ENCODE peak calls at places on chromosomes 4 and X, in seven cellular contexts. T is NB4, S is neural crest cell, X is tibial artery, A is B cell, B is left ventricle myocardium inferior, K is cardiac muscle cell. L is an unnamed sample.

GRCh38 chr4:4387531-4388311 is 819 bp downstream of the NSG1 start:
- DNase-seq in T (no peak), S (no peak), X (no peak), A (no peak), B (no peak), K (peak), L (no peak)

GRCh38 chr4:184408021-184408710 is 66.2 kb downstream of the IRF2 start:
- DNase-seq in T (no peak), S (no peak), X (no peak), A (no peak), B (no peak), K (peak), L (peak)

GRCh38 chrX:22186165-22186564 is 86.5 kb upstream of the CBLL2 start:
- DNase-seq in T (no peak), S (no peak), X (no peak), A (no peak), B (no peak), K (no peak), L (no peak)

GRCh38 chr4:183175631-183176232 is 76.7 kb downstream of the WWC2 start:
- DNase-seq in T (no peak), S (no peak), X (no peak), A (no peak), B (no peak), K (peak), L (peak)

GRCh38 chr4:26821677-26822503 is 38.8 kb upstream of the STIM2 start:
- DNase-seq in T (peak), S (no peak), X (no peak), A (no peak), B (no peak), K (no peak), L (no peak)

GRCh38 chrX:35392232-35392631 is 405.9 kb upstream of the MAGEB16 start:
- DNase-seq in T (no peak), S (no peak), X (no peak), A (no peak), B (no peak), K (no peak), L (no peak)

GRCh38 chr4:53941331-53941730 is 123.1 kb downstream of the CHIC2 start:
- DNase-seq in T (no peak), S (no peak), X (no peak), A (no peak), B (no peak), K (no peak), L (no peak)

GRCh38 chr4:170035231-170035630 is 9.0 kb upstream of the MFAP3L start:
- DNase-seq in T (no peak), S (no peak), X (no peak), A (no peak), B (no peak), K (no peak), L (no peak)

GRCh38 chrX:11196476-11196875 is 85.3 kb downstream of the HCCS start:
- DNase-seq in T (no peak), S (no peak), X (no peak), A (no peak), B (no peak), K (no peak), L (peak)

GRCh38 chr4:155047755-155048154 is 160.7 kb upstream of the NPY2R start:
- DNase-seq in T (no peak), S (no peak), X (no peak), A (no peak), B (no peak), K (peak), L (peak)

GRCh38 chrX:73916931-73917657 is 354.1 kb downstream of the CHIC1 start:
- DNase-seq in T (peak), S (no peak), X (no peak), A (no peak), B (no peak), K (peak), L (peak)

GRCh38 chr4:183763990-183764754 is 105.1 kb downstream of the TRAPPC11 start:
- DNase-seq in T (no peak), S (no peak), X (no peak), A (no peak), B (peak), K (no peak), L (no peak)

GRCh38 chr4:121212801-121213200 is 48.7 kb upstream of the TNIP3 start:
- DNase-seq in T (no peak), S (no peak), X (no peak), A (no peak), B (no peak), K (no peak), L (no peak)

GRCh38 chrX:51860679-51861078 is 32.7 kb upstream of the MAGED1 start:
- DNase-seq in T (peak), S (peak), X (no peak), A (no peak), B (no peak), K (peak), L (no peak)

GRCh38 chr4:68175562-68176155 is 46.0 kb upstream of the TMPRSS11F start:
- DNase-seq in T (peak), S (peak), X (no peak), A (peak), B (no peak), K (peak), L (peak)

GRCh38 chr4:3321295-3321889 is 28.6 kb downstream of the RGS12 start:
- DNase-seq in T (no peak), S (no peak), X (peak), A (no peak), B (peak), K (peak), L (no peak)

GRCh38 chrX:20680998-20681397 is 414.3 kb upstream of the RPS6KA3 start:
- DNase-seq in T (peak), S (no peak), X (no peak), A (no peak), B (no peak), K (peak), L (no peak)

GRCh38 chr4:173301518-173302201 is 32.5 kb downstream of the HMGB2 start:
- DNase-seq in T (peak), S (no peak), X (no peak), A (no peak), B (no peak), K (peak), L (peak)

GRCh38 chr4:40016007-40016406 is 38.3 kb upstream of the PDS5A start:
- DNase-seq in T (no peak), S (no peak), X (no peak), A (no peak), B (no peak), K (no peak), L (no peak)

GRCh38 chrX:41010188-41010846 is 74.9 kb upstream of the USP9X start:
- DNase-seq in T (peak), S (no peak), X (peak), A (peak), B (peak), K (peak), L (peak)

GRCh38 chr4:92175250-92175649 is 128.5 kb upstream of the GRID2 start:
- DNase-seq in T (no peak), S (no peak), X (no peak), A (no peak), B (no peak), K (no peak), L (no peak)
- TF ChIP-seq CTCF in T (no peak), S (no peak), X (no peak), A (no peak), B (no peak), K (no peak), L (no peak)

GRCh38 chr4:140707325-140707724 is 48.9 kb downstream of the TBC1D9 start:
- DNase-seq in T (no peak), S (no peak), X (no peak), A (no peak), B (no peak), K (no peak), L (no peak)

GRCh38 chr4:140715121-140715520 is 41.1 kb downstream of the TBC1D9 start:
- DNase-seq in T (no peak), S (no peak), X (no peak), A (no peak), B (no peak), K (no peak), L (no peak)

GRCh38 chr4:140710784-140711622 is 45.2 kb downstream of the TBC1D9 start:
- DNase-seq in T (no peak), S (no peak), X (no peak), A (no peak), B (no peak), K (no peak), L (no peak)

GRCh38 chr4:140706665-140707064 is 49.5 kb downstream of the TBC1D9 start:
- DNase-seq in T (no peak), S (no peak), X (no peak), A (no peak), B (no peak), K (no peak), L (no peak)

DNA sequence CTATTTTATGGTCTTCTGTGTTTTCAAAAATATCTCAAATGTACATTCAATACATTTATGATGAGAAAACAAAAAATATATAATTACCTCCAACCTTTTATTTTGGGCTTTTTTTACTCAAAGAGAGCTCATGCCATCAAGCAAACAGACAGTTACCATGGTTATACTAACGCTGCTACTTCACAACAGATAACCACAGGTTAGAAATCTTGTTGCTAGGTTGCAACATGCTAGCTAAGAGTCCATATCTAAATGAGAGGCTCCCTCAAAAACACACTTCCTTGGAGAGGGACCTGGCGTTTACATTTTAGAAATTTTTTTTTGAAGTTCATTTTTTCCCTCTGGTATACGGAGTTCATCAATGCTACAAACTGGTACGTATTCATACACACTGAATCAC is 44.3 kb downstream of the TBC1D9 start:
- DNase-seq in T (no peak), S (no peak), X (no peak), A (no peak), B (no peak), K (peak), L (no peak)
- TF ChIP-seq CTCF in T (no peak), S (no peak), X (no peak), A (no peak), B (no peak), K (no peak), L (no peak)

GRCh38 chr4:66568431-66568830 is 898.1 kb upstream of the EPHA5 start:
- DNase-seq in T (no peak), S (no peak), X (no peak), A (no peak), B (no peak), K (no peak), L (no peak)

GRCh38 chr4:66565796-66566195 is 895.5 kb upstream of the EPHA5 start:
- DNase-seq in T (no peak), S (no peak), X (no peak), A (no peak), B (no peak), K (peak), L (no peak)

GRCh38 chr4:66568001-66568400 is 897.7 kb upstream of the EPHA5 start:
- DNase-seq in T (no peak), S (no peak), X (no peak), A (no peak), B (no peak), K (no peak), L (no peak)

GRCh38 chr4:66569228-66569627 is 898.9 kb upstream of the EPHA5 start:
- DNase-seq in T (no peak), S (no peak), X (no peak), A (no peak), B (no peak), K (no peak), L (no peak)

GRCh38 chr4:66567551-66567950 is 897.3 kb upstream of the EPHA5 start:
- DNase-seq in T (no peak), S (no peak), X (no peak), A (no peak), B (no peak), K (no peak), L (no peak)
- TF ChIP-seq CTCF in T (no peak), S (no peak), X (no peak), A (no peak), B (no peak), K (no peak), L (no peak)

GRCh38 chr4:152431784-152432183 is 104.1 kb downstream of the FBXW7 start:
- DNase-seq in T (no peak), S (no peak), X (no peak), A (no peak), B (no peak), K (no peak), L (no peak)

GRCh38 chr4:152434011-152434410 is 101.9 kb downstream of the FBXW7 start:
- DNase-seq in T (peak), S (no peak), X (no peak), A (peak), B (no peak), K (no peak), L (no peak)

GRCh38 chr4:152431287-152431686 is 104.6 kb downstream of the FBXW7 start:
- DNase-seq in T (no peak), S (no peak), X (no peak), A (no peak), B (no peak), K (no peak), L (no peak)

GRCh38 chr4:152437561-152437960 is 98.3 kb downstream of the FBXW7 start:
- DNase-seq in T (no peak), S (no peak), X (no peak), A (no peak), B (no peak), K (no peak), L (no peak)

GRCh38 chr4:152436384-152436783 is 99.5 kb downstream of the FBXW7 start:
- DNase-seq in T (no peak), S (no peak), X (no peak), A (no peak), B (no peak), K (no peak), L (no peak)
- TF ChIP-seq CTCF in T (peak), S (peak), X (no peak), A (no peak), B (no peak), K (no peak), L (no peak)